ENCODE peak calls at places on chromosomes 16 and 17, in seven cellular contexts. M is A549, D is GM23338, B is lower leg skin, G is fibroblast of lung, H is left ventricle myocardium inferior, N is AG04450. C is an unnamed sample.

GRCh38 chr16:67541391-67542263 is 13.0 kb downstream of the RIPOR1 start:
- DNase-seq in M (peak; percentile 54), D (no peak), B (no peak), G (no peak), H (peak; percentile 55), N (no peak), C (no peak)

GRCh38 chr16:15573274-15573895 is 69.6 kb downstream of the MARF1 start:
- DNase-seq in M (no peak), D (no peak), B (no peak), G (no peak), H (no peak), N (no peak), C (no peak)

GRCh38 chr16:80150978-80151705 is 389.7 kb upstream of the DYNLRB2 start:
- DNase-seq in M (no peak), D (no peak), B (no peak), G (no peak), H (no peak), N (no peak), C (peak; percentile 90)

GRCh38 chr16:67606632-67607031 is 38.3 kb upstream of the CARMIL2 start:
- DNase-seq in M (no peak), D (no peak), B (no peak), G (no peak), H (no peak), N (no peak), C (no peak)

GRCh38 chr17:21816592-21817567 is 124.6 kb downstream of the KCNJ18 start:
- DNase-seq in M (peak; percentile 0), D (no peak), B (peak; percentile 70), G (no peak), H (no peak), N (no peak), C (no peak)

GRCh38 chr17:68868708-68869107 is 86.5 kb downstream of the ABCA8 start:
- DNase-seq in M (no peak), D (no peak), B (no peak), G (peak; percentile 17), H (no peak), N (no peak), C (no peak)

GRCh38 chr17:9628509-9628908 is 16.8 kb upstream of the USP43 start:
- DNase-seq in M (no peak), D (no peak), B (no peak), G (no peak), H (no peak), N (no peak), C (no peak)

GRCh38 chr16:19697756-19698318 is 20.2 kb downstream of the KNOP1 start:
- DNase-seq in M (no peak), D (no peak), B (no peak), G (no peak), H (no peak), N (no peak), C (no peak)

GRCh38 chr17:61400058-61400785 is 579 bp downstream of the TBX2 start:
- DNase-seq in M (peak; percentile 74), D (peak; percentile 52), B (no peak), G (peak; percentile 58), H (no peak), N (no peak), C (no peak)

GRCh38 chr17:17191346-17191792 is 14.8 kb downstream of the PLD6 start:
- DNase-seq in M (no peak), D (no peak), B (no peak), G (peak; percentile 50), H (peak; percentile 69), N (peak; percentile 60), C (peak; percentile 77)

GRCh38 chr16:84321932-84322331 is 27.3 kb downstream of the WFDC1 start:
- DNase-seq in M (no peak), D (no peak), B (no peak), G (no peak), H (no peak), N (no peak), C (no peak)

GRCh38 chr16:86975445-86975844 is 341.7 kb downstream of the C16orf95 start:
- DNase-seq in M (peak; percentile 64), D (peak; percentile 82), B (no peak), G (peak; percentile 96), H (no peak), N (peak; percentile 89), C (peak; percentile 49)

GRCh38 chr17:4559851-4560820 is at the start of gene GGT6:
- DNase-seq in M (no peak), D (no peak), B (no peak), G (no peak), H (no peak), N (no peak), C (no peak)

GRCh38 chr16:57252148-57252721 is 7.2 kb downstream of the ARL2BP start:
- DNase-seq in M (no peak), D (no peak), B (no peak), G (no peak), H (no peak), N (no peak), C (no peak)

GRCh38 chr17:43545383-43545632 is 832 bp downstream of the ETV4 start:
- DNase-seq in M (peak; percentile 87), D (no peak), B (peak; percentile 91), G (no peak), H (peak; percentile 29), N (no peak), C (no peak)

GRCh38 chr16:4613636-4614570 is 785 bp downstream of the UBALD1 start:
- DNase-seq in M (no peak), D (peak; percentile 62), B (no peak), G (peak; percentile 32), H (peak; percentile 35), N (no peak), C (peak; percentile 25)

GRCh38 chr16:4614571-4615388 is at the start of gene UBALD1:
- DNase-seq in M (peak; percentile 89), D (peak; percentile 90), B (peak; percentile 96), G (peak; percentile 88), H (peak; percentile 87), N (peak; percentile 63), C (peak; percentile 86)

GRCh38 chr16:4615389-4616046 is 830 bp upstream of the UBALD1 start:
- DNase-seq in M (no peak), D (no peak), B (no peak), G (no peak), H (peak; percentile 36), N (no peak), C (no peak)

GRCh38 chr16:4617880-4618279 is 3.2 kb upstream of the UBALD1 start:
- DNase-seq in M (no peak), D (no peak), B (no peak), G (no peak), H (no peak), N (no peak), C (no peak)

DNA sequence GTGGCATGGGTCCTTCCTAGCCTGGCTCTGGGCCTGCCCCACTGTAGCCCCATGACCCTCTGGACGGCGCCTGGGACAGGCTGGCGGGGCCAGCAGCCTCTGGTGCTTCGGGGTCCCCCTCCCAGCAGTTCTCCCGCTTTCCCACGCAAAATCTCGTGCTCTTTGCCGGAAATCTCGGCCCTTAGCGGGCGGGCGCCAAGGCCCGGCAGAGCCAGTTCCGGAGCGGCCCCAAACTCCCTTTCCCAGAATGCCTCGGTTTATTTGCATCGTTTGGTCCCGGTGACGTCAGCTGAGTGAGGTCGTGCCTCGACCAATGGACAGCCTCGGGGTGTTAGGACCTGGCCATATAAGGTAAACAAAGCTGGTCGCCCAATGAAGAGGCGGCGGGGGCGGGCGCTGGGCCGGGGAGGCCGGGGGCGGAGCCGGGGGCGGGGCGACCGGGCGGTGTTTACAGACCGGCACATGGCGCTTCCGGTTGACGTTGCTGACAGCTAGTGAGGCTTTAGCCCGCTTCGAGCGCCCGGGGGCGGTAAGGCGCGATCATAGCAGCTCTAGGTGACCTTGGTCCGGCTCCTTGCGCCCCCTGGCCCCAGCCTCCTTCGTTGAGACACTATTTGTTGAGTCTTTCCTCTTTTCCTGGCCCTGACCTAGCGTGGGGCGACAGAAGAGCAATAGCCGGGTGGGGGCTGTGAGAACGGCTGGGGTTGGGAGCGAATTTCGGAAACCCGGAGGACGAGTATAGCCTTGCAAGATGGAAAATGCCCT is 1.5 kb upstream of the UBALD1 start:
- DNase-seq in M (peak; percentile 98), D (peak; percentile 100), B (peak; percentile 100), G (peak; percentile 100), H (peak; percentile 99), N (peak; percentile 99), C (peak; percentile 100)
- TF ChIP-seq CTCF in M (peak; percentile 41), D (peak; percentile 69), B (no peak), G (peak; percentile 25), H (peak; percentile 51), N (peak; percentile 39), C (peak; percentile 37)

GRCh38 chr16:1708083-1708767 is 2.2 kb downstream of the MAPK8IP3 start:
- DNase-seq in M (no peak), D (no peak), B (no peak), G (no peak), H (no peak), N (no peak), C (no peak)
- H3K4me3 ChIP-seq in M (no peak overlapping the region), D (no peak overlapping the region), B (no peak overlapping the region), G (peak overlapping the region; percentile 56), H (peak overlapping the region; percentile 97), N (peak overlapping the region; percentile 94), C (peak overlapping the region; percentile 97)

GRCh38 chr17:37188157-37188556 is 187.6 kb upstream of the C17orf78 start:
- DNase-seq in M (no peak), D (no peak), B (no peak), G (no peak), H (no peak), N (no peak), C (no peak)

GRCh38 chr17:37187262-37187661 is 188.5 kb upstream of the C17orf78 start:
- DNase-seq in M (no peak), D (no peak), B (no peak), G (no peak), H (no peak), N (no peak), C (no peak)

GRCh38 chr17:37191219-37191618 is 184.6 kb upstream of the C17orf78 start:
- DNase-seq in M (no peak), D (no peak), B (no peak), G (peak; percentile 38), H (no peak), N (peak; percentile 16), C (no peak)

GRCh38 chr17:37194208-37194607 is 181.6 kb upstream of the C17orf78 start:
- DNase-seq in M (no peak), D (peak; percentile 51), B (no peak), G (no peak), H (no peak), N (no peak), C (no peak)

GRCh38 chr17:37190493-37190892 is 185.3 kb upstream of the C17orf78 start:
- DNase-seq in M (peak; percentile 28), D (no peak), B (no peak), G (no peak), H (no peak), N (no peak), C (no peak)
- TF ChIP-seq CTCF in M (no peak), D (no peak), B (no peak), G (no peak), H (no peak), N (peak; percentile 20), C (no peak)

DNA sequence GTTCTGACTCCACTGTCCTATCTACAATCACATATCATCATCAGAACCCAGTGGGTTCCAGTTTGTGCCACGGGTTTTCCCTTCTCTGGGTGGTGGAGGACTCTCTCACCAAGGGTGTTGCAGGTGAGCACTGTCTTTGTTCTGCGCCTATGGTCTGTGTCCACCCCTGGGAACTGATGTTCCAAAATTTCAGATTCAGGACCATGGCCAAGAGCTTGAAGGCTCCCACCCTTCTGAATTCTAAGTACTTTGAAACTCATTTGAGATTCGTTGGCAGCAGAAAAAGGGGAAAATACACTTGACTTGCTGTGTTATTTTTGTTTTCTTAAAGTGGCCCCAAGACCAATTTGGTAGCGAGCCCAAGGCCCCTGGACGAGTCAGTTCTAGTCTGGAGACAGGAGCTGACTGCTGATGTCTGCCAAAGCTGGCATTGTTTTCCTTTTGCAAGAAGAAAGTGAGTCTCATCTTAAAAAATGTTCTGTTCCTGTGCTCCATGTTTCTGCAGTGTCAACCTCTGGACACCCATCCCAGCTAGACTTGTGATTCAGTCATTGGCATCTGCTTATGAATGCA is 310.9 kb downstream of the HAPSTR1 start:
- DNase-seq in M (no peak), D (no peak), B (no peak), G (no peak), H (no peak), N (no peak), C (no peak)
- H3K4me3 ChIP-seq in M (no peak overlapping the region), D (no peak overlapping the region), B (no peak overlapping the region), G (no peak overlapping the region), H (no peak overlapping the region), N (no peak overlapping the region), C (no peak overlapping the region)

C was measured in AG10803.